ENCODE peak calls at places on chromosome 20, in five cellular contexts. V is fibroblast of the aortic adventitia, U is pons, T is PC-9, W is C1 segment of cervical spinal cord. F is an unnamed sample.

GRCh38 chr20:32979201-32979998 is 24.8 kb downstream of the SUN5 start:
- DNase-seq in V (no peak), U (peak; percentile 26), T (no peak), W (no peak), F (no peak)

GRCh38 chr20:39259010-39259803 is 297.1 kb downstream of the DHX35 start:
- DNase-seq in V (no peak), U (no peak), T (no peak), W (no peak), F (no peak)

GRCh38 chr20:34237942-34238341 is 3.3 kb upstream of the ASIP start:
- DNase-seq in V (no peak), U (no peak), T (no peak), W (no peak), F (no peak)

GRCh38 chr20:45833883-45834796 is 541 bp downstream of the SNX21 start:
- DNase-seq in V (peak; percentile 66), U (peak; percentile 45), T (peak; percentile 30), W (peak; percentile 36), F (peak; percentile 83)

GRCh38 chr20:1824177-1824576 is 71.0 kb upstream of the SIRPA start:
- DNase-seq in V (no peak), U (no peak), T (no peak), W (no peak), F (no peak)

GRCh38 chr20:11060423-11061205 is 386.8 kb upstream of the JAG1 start:
- DNase-seq in V (no peak), U (no peak), T (no peak), W (no peak), F (peak; percentile 33)

GRCh38 chr20:32582659-32583580 is 2.2 kb downstream of the NOL4L start:
- DNase-seq in V (no peak), U (peak; percentile 42), T (no peak), W (no peak), F (no peak)

GRCh38 chr20:35318502-35319157 is 26.4 kb upstream of the FAM83C start:
- DNase-seq in V (peak; percentile 73), U (no peak), T (peak; percentile 99), W (no peak), F (peak; percentile 74)

GRCh38 chr20:47557791-47558190 is 56.1 kb downstream of the NCOA3 start:
- DNase-seq in V (no peak), U (no peak), T (no peak), W (no peak), F (no peak)

GRCh38 chr20:11216451-11217314 is 542.9 kb upstream of the JAG1 start:
- DNase-seq in V (peak; percentile 91), U (no peak), T (no peak), W (no peak), F (peak; percentile 88)

GRCh38 chr20:11234181-11234969 is 560.6 kb upstream of the JAG1 start:
- DNase-seq in V (no peak), U (peak; percentile 41), T (no peak), W (no peak), F (peak; percentile 44)

GRCh38 chr20:56430471-56430870 is 18.4 kb downstream of the CASS4 start:
- DNase-seq in V (no peak), U (no peak), T (no peak), W (no peak), F (no peak)

GRCh38 chr20:40632346-40632976 is 56.6 kb downstream of the MAFB start:
- DNase-seq in V (no peak), U (no peak), T (no peak), W (no peak), F (no peak)

GRCh38 chr20:62104791-62105345 is 17.4 kb upstream of the LSM14B start:
- DNase-seq in V (peak; percentile 10), U (no peak), T (no peak), W (no peak), F (no peak)

GRCh38 chr20:991850-992249 is 10.3 kb downstream of the RSPO4 start:
- DNase-seq in V (no peak), U (no peak), T (no peak), W (no peak), F (no peak)

GRCh38 chr20:22576273-22576672 is 8.1 kb downstream of the FOXA2 start:
- DNase-seq in V (no peak), U (no peak), T (no peak), W (no peak), F (no peak)

GRCh38 chr20:4056880-4057279 is 41.5 kb upstream of the RNF24 start:
- DNase-seq in V (no peak), U (no peak), T (no peak), W (no peak), F (no peak)

GRCh38 chr20:50196896-50197295 is 6.3 kb downstream of the CEBPB start:
- DNase-seq in V (no peak), U (no peak), T (peak; percentile 21), W (no peak), F (no peak)

GRCh38 chr20:39057911-39058310 is 95.8 kb downstream of the DHX35 start:
- DNase-seq in V (no peak), U (peak; percentile 33), T (no peak), W (no peak), F (no peak)

GRCh38 chr20:36941403-36941835 is 10.1 kb downstream of the SAMHD1 start:
- DNase-seq in V (no peak), U (no peak), T (peak; percentile 40), W (no peak), F (peak; percentile 49)

GRCh38 chr20:37852666-37853065 is 50.3 kb upstream of the VSTM2L start:
- DNase-seq in V (no peak), U (no peak), T (no peak), W (no peak), F (no peak)

GRCh38 chr20:396619-397431 is 11.3 kb upstream of the RBCK1 start:
- DNase-seq in V (no peak), U (no peak), T (no peak), W (no peak), F (no peak)

GRCh38 chr20:63381781-63382431 is 20.8 kb upstream of the CHRNA4 start:
- DNase-seq in V (no peak), U (no peak), T (no peak), W (no peak), F (peak; percentile 18)